ENCODE peak calls at places on chromosome 21, in eight cellular contexts. R, X, M, V, A, O, Q and C are unnamed samples.

GRCh38 chr21:41175080-41175479 is 7.1 kb downstream of the BACE2 start:
- DNase-seq in M (no peak), A (no peak), V (no peak), O (no peak), X (no peak), Q (no peak), R (no peak), C (no peak)

GRCh38 chr21:39845581-39846130 is 21.6 kb upstream of the PCP4 start:
- DNase-seq in R (no peak), M (peak; percentile 42), Q (no peak), A (no peak), V (no peak), O (no peak), X (peak; percentile 41), C (no peak)

GRCh38 chr21:22855581-22855980 is 1857.4 kb downstream of the NCAM2 start:
- DNase-seq in X (no peak), M (no peak), V (no peak), Q (no peak), A (peak; percentile 92), O (no peak), R (no peak), C (no peak)

GRCh38 chr21:46171996-46172862 is 12.0 kb downstream of the SPATC1L start:
- DNase-seq in Q (no peak), O (peak; percentile 4), V (no peak), X (no peak), M (no peak), R (no peak), A (no peak), C (no peak)

GRCh38 chr21:15397258-15397657 is 332.5 kb upstream of the NRIP1 start:
- DNase-seq in M (no peak), X (no peak), Q (no peak), V (no peak), O (no peak), A (no peak), R (no peak), C (no peak)

GRCh38 chr21:31334648-31335121 is 9.4 kb downstream of the TIAM1 start:
- DNase-seq in V (no peak), Q (no peak), O (no peak), X (no peak), A (no peak), M (no peak), R (no peak), C (no peak)

GRCh38 chr21:27561116-27561515 is 594.2 kb upstream of the ADAMTS5 start:
- DNase-seq in V (no peak), X (no peak), A (no peak), M (no peak), R (no peak), Q (no peak), O (no peak), C (no peak)

GRCh38 chr21:41865002-41865777 is 14.0 kb downstream of the PRDM15 start:
- DNase-seq in V (peak; percentile 66), A (no peak), O (no peak), M (no peak), X (no peak), R (no peak), Q (peak; percentile 75), C (no peak)

GRCh38 chr21:41366522-41367151 is 4.8 kb downstream of the MX2 start:
- DNase-seq in X (peak; percentile 93), R (peak; percentile 50), M (no peak), V (no peak), A (peak; percentile 89), O (peak; percentile 28), Q (no peak), C (no peak)

GRCh38 chr21:35234725-35235124 is 185.6 kb upstream of the RUNX1 start:
- DNase-seq in Q (peak; percentile 96), O (peak; percentile 75), R (no peak), M (no peak), A (no peak), V (no peak), X (no peak), C (no peak)
- TF ChIP-seq EZH2phosphoT487 in Q (no peak), O (no peak), R (no peak), M (no peak), A (no peak), V (no peak), X (no peak), C (no peak)

GRCh38 chr21:33844104-33844889 is 71.3 kb downstream of the ATP5PO start:
- DNase-seq in X (peak; percentile 56), R (peak; percentile 60), A (no peak), M (no peak), Q (no peak), O (no peak), V (no peak), C (no peak)
- TF ChIP-seq EZH2phosphoT487 in X (no peak), R (no peak), A (no peak), M (no peak), Q (no peak), O (no peak), V (no peak), C (no peak)

GRCh38 chr21:24265987-24266386 is 1341.3 kb downstream of the MRPL39 start:
- DNase-seq in X (no peak), A (no peak), M (no peak), O (no peak), Q (no peak), R (no peak), V (no peak), C (no peak)
- TF ChIP-seq EZH2phosphoT487 in X (no peak), A (no peak), M (no peak), O (no peak), Q (no peak), R (no peak), V (no peak), C (no peak)

GRCh38 chr21:45086342-45086958 is 12.1 kb downstream of the ADARB1 start:
- DNase-seq in V (no peak), X (no peak), A (no peak), M (no peak), O (no peak), R (no peak), Q (no peak), C (no peak)
- TF ChIP-seq EZH2phosphoT487 in V (no peak), X (no peak), A (no peak), M (no peak), O (no peak), R (no peak), Q (no peak), C (no peak)

GRCh38 chr21:18663663-18664062 is 260.1 kb upstream of the TMPRSS15 start:
- DNase-seq in V (no peak), X (no peak), O (no peak), M (no peak), Q (no peak), R (no peak), A (no peak), C (no peak)
- TF ChIP-seq EZH2phosphoT487 in V (no peak), X (no peak), O (no peak), M (no peak), Q (no peak), R (no peak), A (no peak), C (no peak)

GRCh38 chr21:45020629-45021427 is 53.6 kb upstream of the ADARB1 start:
- DNase-seq in R (no peak), A (no peak), O (no peak), V (no peak), X (no peak), M (no peak), Q (no peak), C (no peak)
- TF ChIP-seq EZH2phosphoT487 in R (no peak), A (no peak), O (no peak), V (no peak), X (no peak), M (no peak), Q (no peak), C (no peak)